ENCODE peak calls at places on chromosomes 1 and 21, in seven cellular contexts. S, N, K, D, P, E and G are unnamed samples.

GRCh38 chr21:42568834-42569731 is 55.4 kb downstream of the SLC37A1 start:
- DNase-seq in S (no peak), D (no peak), E (no peak), N (no peak), P (no peak), K (no peak), G (no peak)

GRCh38 chr1:74522143-74522542 is 9.7 kb upstream of the LRRC53 start:
- DNase-seq in D (no peak), N (no peak), S (no peak), P (no peak), E (no peak), K (no peak), G (no peak)

GRCh38 chr1:29640428-29640785 is 404.1 kb downstream of the PTPRU start:
- DNase-seq in D (no peak), E (no peak), N (no peak), P (no peak), S (no peak), K (no peak), G (peak; percentile 1)

GRCh38 chr1:102102276-102102780 is 105.6 kb upstream of the OLFM3 start:
- DNase-seq in S (no peak), K (no peak), N (no peak), P (no peak), E (no peak), D (no peak), G (no peak)

GRCh38 chr1:62952596-62952995 is 168.7 kb downstream of the ATG4C start:
- DNase-seq in N (no peak), P (no peak), K (no peak), E (no peak), D (no peak), S (no peak), G (no peak)

GRCh38 chr1:200206340-200206739 is 178.8 kb downstream of the NR5A2 start:
- DNase-seq in N (no peak), D (no peak), E (no peak), P (no peak), K (no peak), S (peak; percentile 81), G (no peak)

GRCh38 chr1:165671531-165671930 is 26.8 kb downstream of the ALDH9A1 start:
- DNase-seq in D (no peak), N (no peak), K (no peak), E (no peak), P (peak; percentile 29), S (peak; percentile 17), G (no peak)

GRCh38 chr1:61131248-61131647 is 48.9 kb downstream of the NFIA start:
- DNase-seq in E (no peak), N (no peak), P (no peak), K (no peak), D (no peak), S (no peak), G (no peak)

GRCh38 chr1:101410048-101410878 is 173.4 kb downstream of the S1PR1 start:
- DNase-seq in P (no peak), E (no peak), K (no peak), S (no peak), N (no peak), D (no peak), G (no peak)

GRCh38 chr1:152884966-152885624 is 7.0 kb downstream of the SMCP start:
- DNase-seq in K (no peak), D (no peak), N (no peak), P (no peak), E (no peak), S (peak; percentile 35), G (no peak)

GRCh38 chr1:64396817-64397216 is 73.1 kb upstream of the CACHD1 start:
- DNase-seq in P (no peak), E (no peak), S (no peak), K (no peak), D (no peak), N (no peak), G (no peak)

GRCh38 chr1:27491748-27492700 is 2.1 kb upstream of the WASF2 start:
- DNase-seq in P (no peak), D (no peak), N (peak; percentile 41), S (peak; percentile 44), E (no peak), K (no peak), G (no peak)

GRCh38 chr1:224733021-224733911 is 117.1 kb downstream of the CNIH3 start:
- DNase-seq in D (no peak), P (no peak), N (no peak), E (peak; percentile 64), S (peak; percentile 59), K (no peak), G (no peak)

GRCh38 chr1:248739580-248740205 is 15.9 kb downstream of the LYPD8 start:
- DNase-seq in K (no peak), E (no peak), N (no peak), P (no peak), S (no peak), D (no peak), G (no peak)
- TF ChIP-seq CTCF in K (no peak), E (no peak), N (no peak), P (no peak), S (no peak), D (no peak), G (no peak)

GRCh38 chr1:207306603-207307002 is 14.9 kb upstream of the CD55 start:
- DNase-seq in N (no peak), K (no peak), S (no peak), E (no peak), P (no peak), D (no peak), G (no peak)
- TF ChIP-seq CTCF in N (no peak), K (no peak), S (no peak), E (no peak), P (no peak), D (no peak), G (no peak)

DNA sequence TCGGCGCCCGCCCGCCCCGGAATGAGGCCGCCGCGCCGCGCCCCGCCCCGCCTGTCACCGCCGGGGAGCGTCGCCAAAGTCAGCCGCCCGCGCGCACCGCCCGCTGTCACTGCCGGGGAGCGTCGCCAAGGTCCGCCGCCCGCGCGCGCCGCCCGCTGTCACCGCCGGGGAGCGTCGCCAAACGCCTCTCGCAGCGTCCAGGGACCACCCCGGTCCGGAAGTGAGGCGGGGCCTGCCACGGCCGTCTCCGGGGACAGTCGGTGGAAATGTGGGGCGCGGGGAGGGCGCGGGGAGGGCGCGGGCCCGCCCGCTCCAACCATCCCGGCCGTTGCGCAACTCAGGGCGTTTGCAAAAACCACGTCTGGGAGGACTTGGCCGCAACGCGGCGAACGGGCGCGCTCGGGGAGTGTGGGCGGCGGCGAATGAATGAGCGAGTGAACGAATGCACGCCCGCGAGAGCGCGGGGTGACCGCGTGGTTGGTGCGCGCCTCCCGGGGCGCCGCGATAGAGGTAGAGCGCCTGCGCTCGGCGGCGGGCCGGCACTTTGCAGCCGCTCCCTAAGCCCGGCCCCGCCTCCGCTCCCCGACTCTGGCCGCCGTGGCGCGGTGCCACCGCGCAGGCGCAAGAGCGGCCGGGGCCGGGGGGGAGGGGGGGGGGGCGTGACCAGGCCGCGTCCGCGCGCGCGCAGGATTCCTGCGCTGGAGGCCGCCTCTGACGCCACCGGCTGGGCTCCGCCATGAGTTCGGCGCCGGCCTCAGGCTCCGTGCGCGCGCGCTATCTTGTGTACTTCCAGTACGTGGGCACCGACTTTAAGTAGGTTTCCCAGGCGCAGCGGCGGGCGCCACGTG is at the start of the genes ACAP3 and PUSL1:
- DNase-seq in D (peak; percentile 85), P (peak; percentile 81), E (peak; percentile 99), N (peak; percentile 95), S (peak; percentile 97), K (peak; percentile 60), G (peak; percentile 73)
- TF ChIP-seq CTCF in D (no peak), P (no peak), E (no peak), N (no peak), S (no peak), K (no peak), G (no peak)

DNA sequence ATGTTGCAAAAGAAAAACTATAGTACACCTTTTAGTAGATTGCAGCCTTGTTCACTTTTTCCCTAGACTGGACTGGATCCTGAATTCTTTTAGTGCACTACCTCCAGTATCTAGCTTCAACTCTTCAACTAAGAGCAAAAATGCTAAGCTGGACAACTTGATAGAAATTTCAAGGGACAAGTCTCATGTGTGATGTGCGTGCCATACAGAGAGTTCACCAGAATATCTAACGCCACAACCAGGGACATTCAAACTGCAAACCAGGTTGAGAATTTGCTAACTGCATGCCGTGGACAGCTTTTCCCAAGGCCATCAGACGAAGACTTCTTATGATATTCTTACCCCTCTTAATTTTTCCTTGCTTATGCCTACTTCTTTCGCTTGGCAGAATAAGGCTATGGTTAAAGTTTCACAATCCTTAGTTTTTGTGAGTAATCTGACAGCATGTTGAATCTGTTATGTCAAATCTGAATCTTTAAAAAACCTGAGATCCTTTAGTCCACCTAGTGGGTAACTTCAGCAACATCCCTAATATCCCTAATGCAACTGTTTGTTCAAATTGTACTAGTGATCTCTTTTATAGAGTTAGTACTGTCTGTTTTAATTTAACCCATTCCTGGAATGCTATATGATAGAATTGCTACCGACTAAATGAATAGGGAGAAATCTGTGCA is 66.4 kb downstream of the DDAH1 start:
- DNase-seq in D (no peak), N (no peak), P (no peak), E (no peak), K (no peak), S (peak; percentile 72), G (no peak)
- TF ChIP-seq CTCF in D (no peak), N (peak; percentile 48), P (peak; percentile 45), E (no peak), K (peak; percentile 21), S (peak; percentile 41), G (no peak)

DNA sequence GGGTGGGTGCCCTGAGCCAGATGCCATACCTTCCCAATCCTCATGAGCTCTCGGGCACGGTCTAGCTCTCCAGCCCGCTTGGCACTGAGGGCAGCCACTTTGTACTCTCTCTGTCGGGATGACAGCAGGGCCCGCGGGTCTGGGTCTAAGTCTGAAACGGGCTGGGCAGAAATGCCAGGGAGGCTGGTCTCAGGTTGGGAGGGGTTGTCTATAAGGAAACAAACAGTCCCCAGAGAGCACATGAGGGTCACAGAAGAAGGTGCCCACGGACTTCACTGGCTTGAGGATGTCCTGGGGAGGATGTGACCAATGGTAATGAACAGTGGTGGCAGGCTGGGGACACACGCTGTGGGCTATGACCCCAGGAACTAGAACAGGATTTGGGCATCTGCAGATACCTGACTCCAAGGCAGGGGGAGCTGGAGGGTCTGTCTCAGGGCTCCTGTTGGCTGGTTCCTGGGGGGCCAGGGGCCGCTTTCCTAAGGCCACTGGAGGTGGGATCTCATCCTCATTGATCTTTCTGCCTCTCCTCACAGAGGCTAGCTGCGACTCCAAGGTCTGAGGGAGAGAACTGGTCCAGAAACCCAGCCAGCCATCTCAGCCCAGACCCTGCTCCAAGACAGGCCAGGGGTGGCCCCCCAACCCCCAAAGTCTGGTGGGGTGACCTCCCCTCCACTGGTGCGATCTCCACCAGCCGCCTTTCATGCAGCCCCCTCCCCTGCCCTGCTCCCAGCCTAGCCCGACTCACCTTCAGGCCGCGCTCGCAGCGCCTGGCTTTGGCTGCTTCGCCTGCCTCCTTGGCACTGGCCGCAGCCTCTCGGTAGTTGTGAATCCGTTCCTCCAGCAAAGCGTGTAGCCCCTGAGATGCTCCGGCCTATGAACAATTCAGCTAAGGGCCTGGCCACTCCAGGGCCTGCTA is 6.1 kb downstream of the CC2D1B start:
- DNase-seq in K (no peak), P (no peak), N (no peak), D (no peak), E (peak; percentile 33), S (no peak), G (no peak)
- TF ChIP-seq CTCF in K (no peak), P (no peak), N (no peak), D (no peak), E (no peak), S (no peak), G (no peak)

GRCh38 chr21:26958792-26959191 is 8.1 kb downstream of the ADAMTS5 start:
- DNase-seq in P (no peak), K (no peak), S (peak; percentile 27), D (no peak), N (no peak), E (no peak), G (no peak)
- TF ChIP-seq CTCF in P (no peak), K (no peak), S (no peak), D (no peak), N (no peak), E (no peak), G (no peak)